ENCODE peak calls at places on chromosome 7, in five cellular contexts. Q is T-helper 1 cell; B is activated T-cell treated with anti-CD3 and anti-CD28 coated beads for 24 hours; K is stimulated activated CD8-positive, alpha-beta memory T cell treated with anti-CD3 and anti-CD28 coated beads, Interleukin-15, amount 100 ng/mL, for 24 hours; G is WTC11. X is an unnamed sample.

GRCh38 chr7:3112499-3113134 is 69.0 kb upstream of the CARD11 start:
- DNase-seq in Q (no peak), B (no peak), K (no peak), G (no peak), X (no peak)

GRCh38 chr7:73646785-73647724 is 20.6 kb upstream of the VPS37D start:
- DNase-seq in Q (no peak), B (no peak), K (no peak), G (no peak), X (no peak)

GRCh38 chr7:111855842-111856227 is 293.5 kb upstream of the IMMP2L start:
- DNase-seq in Q (no peak), B (no peak), K (no peak), G (no peak), X (peak; percentile 65)

GRCh38 chr7:107232568-107233090 is 63.8 kb downstream of the HBP1 start:
- DNase-seq in Q (no peak), B (no peak), K (no peak), G (no peak), X (peak; percentile 78)

GRCh38 chr7:43454936-43455518 is 127.9 kb upstream of the STK17A start:
- DNase-seq in Q (no peak), B (no peak), K (no peak), G (no peak), X (peak; percentile 41)

GRCh38 chr7:2553831-2554581 is 1.3 kb downstream of the BRAT1 start:
- DNase-seq in Q (no peak), B (no peak), K (no peak), G (no peak), X (peak; percentile 55)

GRCh38 chr7:123184271-123184670 is 15.5 kb downstream of the SLC13A1 start:
- DNase-seq in Q (no peak), B (no peak), K (no peak), G (no peak), X (no peak)

GRCh38 chr7:150381096-150381495 is 2.0 kb downstream of the ZNF775 start:
- DNase-seq in Q (no peak), B (no peak), K (no peak), G (peak; percentile 13), X (peak; percentile 49)

X was measured in islet precursor cell.